ENCODE peak calls at places on chromosomes 12 and 14, in six cellular contexts. M is body of pancreas, V is T-helper 1 cell, U is fibroblast of pulmonary artery, S is GM04504, G is NCI-H460. F is an unnamed sample.

GRCh38 chr14:72111921-72112320 is 179.7 kb downstream of the RGS6 start:
- DNase-seq in V (no peak), G (no peak), M (no peak), U (no peak), S (no peak), F (no peak)

GRCh38 chr12:65956056-65956738 is 131.9 kb downstream of the HMGA2 start:
- DNase-seq in U (no peak), M (no peak), V (no peak), S (peak), G (no peak), F (no peak)

GRCh38 chr14:89399594-89400068 is 17.4 kb downstream of the FOXN3 start:
- DNase-seq in G (no peak), M (peak), U (peak), V (no peak), S (peak), F (peak)

GRCh38 chr14:72692678-72693077 is 201.2 kb downstream of the DPF3 start:
- DNase-seq in S (no peak), V (no peak), U (peak), M (peak), G (no peak), F (no peak)

GRCh38 chr14:69708586-69709169 is 58.3 kb upstream of the SRSF5 start:
- DNase-seq in S (no peak), U (no peak), V (no peak), M (no peak), G (no peak), F (no peak)

GRCh38 chr14:53152627-53152908 is 555 bp downstream of the DDHD1 start:
- DNase-seq in V (no peak), U (peak), G (no peak), M (no peak), S (peak), F (no peak)

GRCh38 chr14:76019676-76020075 is 34.1 kb downstream of the IFT43 start:
- DNase-seq in M (no peak), U (no peak), G (no peak), V (no peak), S (no peak), F (no peak)

GRCh38 chr14:64612021-64612380 is 62.2 kb downstream of the PPP1R36 start:
- DNase-seq in M (no peak), V (no peak), U (peak), G (peak), S (no peak), F (no peak)

GRCh38 chr14:74394549-74394948 is 31.5 kb downstream of the SYNDIG1L start:
- DNase-seq in V (no peak), S (no peak), U (no peak), M (no peak), G (no peak), F (no peak)

GRCh38 chr12:95322335-95322734 is 104.7 kb downstream of the VEZT start:
- DNase-seq in V (no peak), S (peak), M (no peak), U (no peak), G (no peak), F (no peak)

GRCh38 chr14:95562892-95563685 is 28.2 kb downstream of the GLRX5 start:
- DNase-seq in V (no peak), M (no peak), S (no peak), U (peak), G (peak), F (no peak)

GRCh38 chr14:50624447-50624846 is 43.7 kb downstream of the SAV1 start:
- DNase-seq in V (no peak), M (no peak), U (no peak), G (no peak), S (no peak), F (no peak)

GRCh38 chr14:72401632-72402428 is 469.6 kb downstream of the RGS6 start:
- DNase-seq in S (no peak), U (no peak), V (no peak), G (no peak), M (no peak), F (no peak)

GRCh38 chr14:39267592-39268112 is 33.9 kb downstream of the MIA2 start:
- DNase-seq in M (no peak), U (no peak), S (peak), V (no peak), G (peak), F (peak)

GRCh38 chr14:105139212-105139825 is 29.3 kb downstream of the JAG2 start:
- DNase-seq in G (no peak), S (no peak), M (no peak), V (no peak), U (no peak), F (no peak)

GRCh38 chr14:45377201-45377600 is 124.2 kb upstream of the MIS18BP1 start:
- DNase-seq in G (no peak), M (no peak), U (no peak), S (no peak), V (no peak), F (no peak)

GRCh38 chr12:29960113-29960512 is 176.4 kb upstream of the TMTC1 start:
- DNase-seq in U (peak), M (no peak), G (no peak), S (no peak), V (no peak), F (no peak)

GRCh38 chr12:8780389-8780788 is 42.0 kb upstream of the A2ML1 start:
- DNase-seq in S (peak), V (no peak), U (peak), M (no peak), G (peak), F (no peak)

GRCh38 chr12:106840217-106840616 is 65.7 kb downstream of the RIC8B start:
- DNase-seq in U (peak), G (no peak), M (peak), S (peak), V (no peak), F (no peak)

GRCh38 chr14:38297681-38298080 is 41.8 kb upstream of the CLEC14A start:
- DNase-seq in S (no peak), U (peak), G (no peak), M (no peak), V (no peak), F (no peak)

GRCh38 chr14:70023871-70024270 is 144.7 kb downstream of the SMOC1 start:
- DNase-seq in U (no peak), M (no peak), V (no peak), S (no peak), G (no peak), F (no peak)